ENCODE peak calls at places on chromosomes 12 and 14, in six cellular contexts. One of them, this sample, is unnamed.

GRCh38 chr12:101485015-101485414 is 9.9 kb downstream of the SPIC start:
- DNase-seq in HCT116: no peak
- DNase-seq in SK-N-SH: no peak
- DNase-seq in H1: no peak
- DNase-seq in HepG2: no peak
- DNase-seq in K562: no peak
- DNase-seq in this sample: no peak

GRCh38 chr12:1851126-1851791 is 30.9 kb downstream of the LRTM2 start:
- DNase-seq in H1: no peak
- DNase-seq in SK-N-SH: no peak
- DNase-seq in K562: no peak
- DNase-seq in HepG2: no peak
- DNase-seq in HCT116: no peak
- DNase-seq in this sample: no peak

GRCh38 chr12:39464976-39465375 is 22.1 kb upstream of the KIF21A start:
- DNase-seq in SK-N-SH: no peak
- DNase-seq in K562: no peak
- DNase-seq in H1: no peak
- DNase-seq in HCT116: no peak
- DNase-seq in HepG2: no peak
- DNase-seq in this sample: no peak

GRCh38 chr14:35050652-35051051 is 4.6 kb downstream of the FAM177A1 start:
- DNase-seq in H1: no peak
- DNase-seq in SK-N-SH: no peak
- DNase-seq in HepG2: peak
- DNase-seq in K562: peak
- DNase-seq in HCT116: no peak
- DNase-seq in this sample: no peak

GRCh38 chr12:106774808-106775524 is 484 bp downstream of the RIC8B start:
- DNase-seq in HepG2: no peak
- DNase-seq in SK-N-SH: peak
- DNase-seq in H1: no peak
- DNase-seq in K562: no peak
- DNase-seq in HCT116: no peak
- DNase-seq in this sample: no peak

GRCh38 chr14:51821822-51822221 is 38.6 kb upstream of the GNG2 start:
- DNase-seq in H1: no peak
- DNase-seq in K562: no peak
- DNase-seq in HCT116: no peak
- DNase-seq in SK-N-SH: no peak
- DNase-seq in HepG2: no peak
- DNase-seq in this sample: no peak

GRCh38 chr12:105084251-105085250 is at the start of gene ALDH1L2:
- DNase-seq in HCT116: peak
- DNase-seq in H1: peak
- DNase-seq in HepG2: peak
- DNase-seq in SK-N-SH: peak
- DNase-seq in K562: peak
- DNase-seq in this sample: no peak

GRCh38 chr12:117680311-117680710 is 288.5 kb downstream of the KSR2 start:
- DNase-seq in SK-N-SH: no peak
- DNase-seq in K562: no peak
- DNase-seq in H1: no peak
- DNase-seq in HepG2: no peak
- DNase-seq in HCT116: no peak
- DNase-seq in this sample: no peak

GRCh38 chr12:49515266-49515665 is 23.6 kb upstream of the KCNH3 start:
- DNase-seq in H1: no peak
- DNase-seq in HCT116: no peak
- DNase-seq in K562: no peak
- DNase-seq in SK-N-SH: no peak
- DNase-seq in HepG2: no peak
- DNase-seq in this sample: peak

GRCh38 chr12:122126713-122127597 is 47.1 kb downstream of the IL31 start:
- DNase-seq in K562: no peak
- DNase-seq in H1: no peak
- DNase-seq in SK-N-SH: no peak
- DNase-seq in HCT116: no peak
- DNase-seq in HepG2: peak
- DNase-seq in this sample: no peak

GRCh38 chr12:65532744-65533143 is 254.3 kb downstream of the MSRB3 start:
- DNase-seq in HCT116: no peak
- DNase-seq in HepG2: peak
- DNase-seq in SK-N-SH: no peak
- DNase-seq in K562: no peak
- DNase-seq in H1: no peak
- DNase-seq in this sample: no peak

GRCh38 chr12:75894965-75895754 is 136.4 kb downstream of the PHLDA1 start:
- DNase-seq in H1: no peak
- DNase-seq in K562: no peak
- DNase-seq in SK-N-SH: no peak
- DNase-seq in HepG2: no peak
- DNase-seq in HCT116: peak
- DNase-seq in this sample: no peak

GRCh38 chr12:105257321-105257728 is 21.4 kb upstream of the APPL2 start:
- DNase-seq in SK-N-SH: no peak
- DNase-seq in HCT116: no peak
- DNase-seq in K562: no peak
- DNase-seq in HepG2: no peak
- DNase-seq in H1: no peak
- DNase-seq in this sample: no peak

GRCh38 chr12:97404093-97404492 is 58.5 kb upstream of the RMST start:
- DNase-seq in SK-N-SH: no peak
- DNase-seq in H1: no peak
- DNase-seq in HCT116: no peak
- DNase-seq in HepG2: no peak
- DNase-seq in K562: no peak
- DNase-seq in this sample: no peak

GRCh38 chr12:97408363-97408762 is 54.2 kb upstream of the RMST start:
- DNase-seq in H1: no peak
- DNase-seq in HepG2: no peak
- DNase-seq in HCT116: no peak
- DNase-seq in K562: no peak
- DNase-seq in SK-N-SH: no peak
- DNase-seq in this sample: no peak

GRCh38 chr12:97404549-97404948 is 58.1 kb upstream of the RMST start:
- DNase-seq in H1: no peak
- DNase-seq in K562: peak
- DNase-seq in SK-N-SH: peak
- DNase-seq in HCT116: peak
- DNase-seq in HepG2: peak
- DNase-seq in this sample: peak
- TF ChIP-seq CTCF in H1: peak
- TF ChIP-seq CTCF in K562: peak
- TF ChIP-seq CTCF in SK-N-SH: peak
- TF ChIP-seq CTCF in HCT116: peak
- TF ChIP-seq CTCF in HepG2: peak
- TF ChIP-seq CTCF in this sample: peak

GRCh38 chr12:14614704-14615121 is 47.0 kb upstream of the PLBD1 start:
- DNase-seq in HCT116: no peak
- DNase-seq in HepG2: no peak
- DNase-seq in SK-N-SH: no peak
- DNase-seq in K562: no peak
- DNase-seq in H1: no peak
- DNase-seq in this sample: no peak
- TF ChIP-seq SIN3A in HCT116: no peak
- TF ChIP-seq SIN3A in HepG2: no peak
- TF ChIP-seq SIN3A in SK-N-SH: no peak
- TF ChIP-seq SIN3A in K562: no peak
- TF ChIP-seq SIN3A in H1: no peak
- TF ChIP-seq SIN3A in this sample: no peak

GRCh38 chr14:71745072-71745471 is 187.2 kb upstream of the RGS6 start:
- DNase-seq in H1: no peak
- DNase-seq in HCT116: no peak
- DNase-seq in HepG2: no peak
- DNase-seq in SK-N-SH: no peak
- DNase-seq in K562: no peak
- DNase-seq in this sample: no peak

GRCh38 chr14:71734076-71734475 is 198.2 kb upstream of the RGS6 start:
- DNase-seq in HCT116: no peak
- DNase-seq in HepG2: no peak
- DNase-seq in H1: no peak
- DNase-seq in K562: no peak
- DNase-seq in SK-N-SH: no peak
- DNase-seq in this sample: no peak

GRCh38 chr14:71742491-71742890 is 189.7 kb upstream of the RGS6 start:
- DNase-seq in H1: no peak
- DNase-seq in HCT116: no peak
- DNase-seq in SK-N-SH: no peak
- DNase-seq in HepG2: no peak
- DNase-seq in K562: no peak
- DNase-seq in this sample: no peak

GRCh38 chr14:71739273-71739990 is 192.8 kb upstream of the RGS6 start:
- DNase-seq in H1: no peak
- DNase-seq in SK-N-SH: peak
- DNase-seq in HCT116: peak
- DNase-seq in K562: no peak
- DNase-seq in HepG2: peak
- DNase-seq in this sample: no peak
- TF ChIP-seq CTCF in H1: no peak
- TF ChIP-seq CTCF in SK-N-SH: peak
- TF ChIP-seq CTCF in HCT116: peak
- TF ChIP-seq CTCF in K562: no peak
- TF ChIP-seq CTCF in HepG2: no peak
- TF ChIP-seq CTCF in this sample: no peak

GRCh38 chr14:67446371-67447032 is 34.5 kb upstream of the PLEK2 start:
- DNase-seq in K562: no peak
- DNase-seq in HepG2: no peak
- DNase-seq in SK-N-SH: no peak
- DNase-seq in H1: no peak
- DNase-seq in HCT116: no peak
- DNase-seq in this sample: no peak
- TF ChIP-seq SIN3A in K562: no peak
- TF ChIP-seq SIN3A in HepG2: no peak
- TF ChIP-seq SIN3A in SK-N-SH: no peak
- TF ChIP-seq SIN3A in H1: no peak
- TF ChIP-seq SIN3A in HCT116: no peak
- TF ChIP-seq SIN3A in this sample: no peak

GRCh38 chr14:99644035-99644587 is 818 bp upstream of the HHIPL1 start:
- DNase-seq in HCT116: no peak
- DNase-seq in SK-N-SH: no peak
- DNase-seq in K562: no peak
- DNase-seq in H1: no peak
- DNase-seq in HepG2: no peak
- DNase-seq in this sample: no peak

GRCh38 chr14:99647407-99647806 is 2.5 kb downstream of the HHIPL1 start:
- DNase-seq in SK-N-SH: no peak
- DNase-seq in HCT116: no peak
- DNase-seq in K562: no peak
- DNase-seq in HepG2: no peak
- DNase-seq in H1: no peak
- DNase-seq in this sample: no peak

GRCh38 chr14:99645545-99646505 is 896 bp downstream of the HHIPL1 start:
- DNase-seq in HepG2: no peak
- DNase-seq in HCT116: no peak
- DNase-seq in K562: no peak
- DNase-seq in H1: no peak
- DNase-seq in SK-N-SH: no peak
- DNase-seq in this sample: no peak

GRCh38 chr14:99643343-99643742 is 1.6 kb upstream of the HHIPL1 start:
- DNase-seq in SK-N-SH: no peak
- DNase-seq in HCT116: no peak
- DNase-seq in K562: no peak
- DNase-seq in HepG2: no peak
- DNase-seq in H1: no peak
- DNase-seq in this sample: no peak

DNA sequence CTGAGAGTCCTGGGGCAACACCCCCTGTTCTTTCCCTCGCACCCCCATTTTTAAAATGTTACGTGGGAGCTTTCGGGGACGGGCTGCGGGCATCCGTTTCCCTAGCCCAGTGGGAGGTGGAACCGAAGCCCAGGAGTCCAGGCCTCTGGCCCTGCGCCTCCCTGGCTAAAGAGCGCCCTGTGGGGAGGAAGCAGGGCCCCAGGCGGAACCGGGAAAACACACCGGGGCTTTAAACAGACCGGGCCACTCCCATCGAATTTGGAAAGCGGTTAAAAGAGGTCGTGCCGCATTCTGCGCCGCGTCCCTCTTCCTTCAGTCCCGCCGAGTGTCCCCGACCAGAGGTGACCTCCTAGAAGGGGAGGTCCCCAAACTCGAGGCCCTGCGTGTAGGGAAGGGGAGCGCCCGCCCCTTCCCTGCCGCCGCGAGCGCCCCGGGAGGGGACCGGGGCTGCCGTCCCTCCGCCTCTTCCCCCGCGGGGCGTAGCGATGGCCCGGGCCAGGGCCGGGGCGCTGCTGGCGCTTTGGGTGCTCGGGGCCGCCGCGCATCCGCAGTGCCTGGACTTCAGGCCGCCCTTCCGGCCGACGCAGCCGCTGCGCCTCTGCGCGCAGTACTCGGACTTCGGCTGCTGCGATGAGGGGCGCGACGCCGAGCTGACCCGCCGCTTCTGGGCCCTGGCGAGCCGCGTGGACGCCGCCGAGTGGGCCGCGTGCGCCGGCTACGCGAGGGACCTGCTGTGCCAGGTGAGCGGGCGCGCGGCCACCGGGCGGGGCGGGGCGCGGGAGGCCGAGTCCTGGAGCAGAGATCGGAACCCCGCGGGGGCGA is at the start of gene HHIPL1:
- DNase-seq in K562: no peak
- DNase-seq in H1: no peak
- DNase-seq in HepG2: no peak
- DNase-seq in SK-N-SH: peak
- DNase-seq in HCT116: no peak
- DNase-seq in this sample: no peak
- TF ChIP-seq CTCF in K562: no peak
- TF ChIP-seq CTCF in H1: no peak
- TF ChIP-seq CTCF in HepG2: no peak
- TF ChIP-seq CTCF in SK-N-SH: no peak
- TF ChIP-seq CTCF in HCT116: no peak
- TF ChIP-seq CTCF in this sample: no peak

GRCh38 chr12:57224278-57224972 is 5.1 kb upstream of the SHMT2 start:
- DNase-seq in SK-N-SH: no peak
- DNase-seq in HCT116: no peak
- DNase-seq in H1: no peak
- DNase-seq in K562: no peak
- DNase-seq in HepG2: no peak
- DNase-seq in this sample: no peak
- TF ChIP-seq SIN3A in SK-N-SH: no peak
- TF ChIP-seq SIN3A in HCT116: no peak
- TF ChIP-seq SIN3A in H1: no peak
- TF ChIP-seq SIN3A in K562: no peak
- TF ChIP-seq SIN3A in HepG2: no peak
- TF ChIP-seq SIN3A in this sample: no peak

GRCh38 chr12:24025153-24025798 is 75.8 kb upstream of the SOX5 start:
- DNase-seq in K562: peak
- DNase-seq in H1: no peak
- DNase-seq in SK-N-SH: no peak
- DNase-seq in HCT116: no peak
- DNase-seq in HepG2: peak
- DNase-seq in this sample: no peak
- TF ChIP-seq CTCF in K562: peak
- TF ChIP-seq CTCF in H1: no peak
- TF ChIP-seq CTCF in SK-N-SH: peak
- TF ChIP-seq CTCF in HCT116: no peak
- TF ChIP-seq CTCF in HepG2: peak
- TF ChIP-seq CTCF in this sample: peak

GRCh38 chr12:63078911-63079310 is 72.1 kb downstream of the AVPR1A start:
- DNase-seq in HepG2: no peak
- DNase-seq in HCT116: no peak
- DNase-seq in H1: no peak
- DNase-seq in K562: no peak
- DNase-seq in SK-N-SH: no peak
- DNase-seq in this sample: no peak
- TF ChIP-seq SIN3A in HepG2: no peak
- TF ChIP-seq SIN3A in HCT116: no peak
- TF ChIP-seq SIN3A in H1: no peak
- TF ChIP-seq SIN3A in K562: no peak
- TF ChIP-seq SIN3A in SK-N-SH: no peak
- TF ChIP-seq SIN3A in this sample: no peak

This sample was measured in Panc1.